ENCODE peak calls at places on chromosomes 11 and 22, in eight cellular contexts. O is GM06990; L is SW 1271; T is posterior vena cava; X is frontal cortex; V is iris pigment epithelial cell; H is activated naive CD8-positive, alpha-beta T cell treated with anti-CD3 and anti-CD28 coated beads, Interleukin-2, amount 50 U/mL, for 24 hours; U is activated CD4-positive, alpha-beta T cell treated with anti-CD3 and anti-CD28 coated beads for 36 hours. I is an unnamed sample.
A peak's percentile ranks its signal among the peaks of the same experiment; 100 is the strongest.

GRCh38 chr11:16611395-16612233 is 126.8 kb upstream of the C11orf58 start:
- DNase-seq in T (no peak), H (no peak), X (no peak), V (no peak), L (no peak), U (no peak), O (no peak), I (no peak)

GRCh38 chr22:19629720-19630419 is 84.4 kb upstream of the SEPTIN5 start:
- DNase-seq in V (peak; percentile 72), L (peak; percentile 45), X (peak; percentile 91), O (peak; percentile 43), T (peak; percentile 93), H (peak; percentile 85), U (peak; percentile 93), I (peak; percentile 22)

GRCh38 chr11:23336961-23337360 is 476.7 kb upstream of the CCDC179 start:
- DNase-seq in O (no peak), X (no peak), U (no peak), V (peak; percentile 82), L (no peak), H (no peak), T (no peak), I (peak; percentile 46)

GRCh38 chr11:60995798-60996197 is 24.3 kb downstream of the CD6 start:
- DNase-seq in X (no peak), U (no peak), O (no peak), V (no peak), H (no peak), L (no peak), T (peak; percentile 42), I (no peak)

GRCh38 chr11:109522116-109522755 is 100.2 kb downstream of the C11orf87 start:
- DNase-seq in V (no peak), T (no peak), L (no peak), H (no peak), O (no peak), U (no peak), X (no peak), I (no peak)

GRCh38 chr11:120236169-120237107 is 3.5 kb upstream of the POU2F3 start:
- DNase-seq in X (no peak), U (no peak), L (no peak), V (no peak), O (no peak), H (no peak), T (no peak), I (peak; percentile 59)

GRCh38 chr11:2703487-2704141 is 3.8 kb upstream of the KCNQ1OT1 start:
- DNase-seq in V (peak; percentile 20), U (no peak), X (no peak), T (peak; percentile 73), O (no peak), L (no peak), H (no peak), I (no peak)

GRCh38 chr22:23270212-23270733 is 90.0 kb downstream of the BCR start:
- DNase-seq in L (no peak), H (no peak), T (no peak), V (no peak), U (no peak), O (no peak), X (no peak), I (no peak)

GRCh38 chr11:36578458-36578857 is 10.7 kb downstream of the RAG1 start:
- DNase-seq in X (no peak), U (no peak), H (no peak), V (no peak), L (no peak), O (no peak), T (no peak), I (peak; percentile 6)

GRCh38 chr22:19658057-19658966 is 56.0 kb upstream of the SEPTIN5 start:
- DNase-seq in V (no peak), T (peak; percentile 60), X (no peak), U (no peak), H (no peak), O (no peak), L (no peak), I (no peak)

GRCh38 chr22:28977481-28977971 is 84.1 kb downstream of the C22orf31 start:
- DNase-seq in X (no peak), V (peak; percentile 58), L (no peak), H (no peak), O (no peak), U (no peak), T (no peak), I (peak; percentile 51)

GRCh38 chr22:24758164-24758799 is 16.2 kb downstream of the PIWIL3 start:
- DNase-seq in U (peak; percentile 76), X (peak; percentile 53), V (peak; percentile 47), T (no peak), O (no peak), L (peak; percentile 12), H (peak; percentile 63), I (peak; percentile 2)

GRCh38 chr22:30201970-30202369 is 44.6 kb downstream of the LIF start:
- DNase-seq in L (no peak), T (no peak), X (no peak), U (no peak), H (no peak), O (no peak), V (peak; percentile 94), I (peak; percentile 84)

GRCh38 chr11:120784566-120785251 is 239.2 kb upstream of the TBCEL start:
- DNase-seq in T (no peak), U (no peak), V (no peak), H (no peak), L (no peak), O (no peak), X (no peak), I (no peak)

GRCh38 chr11:11011617-11012016 is 153.8 kb upstream of the ZBED5 start:
- DNase-seq in H (no peak), X (no peak), L (no peak), U (no peak), T (no peak), O (no peak), V (no peak), I (no peak)

GRCh38 chr22:49801391-49802060 is 26.1 kb downstream of the BRD1 start:
- DNase-seq in T (no peak), X (no peak), H (no peak), L (no peak), O (no peak), V (no peak), U (no peak), I (no peak)

GRCh38 chr22:47030881-47031627 is 268.6 kb downstream of the TBC1D22A start:
- DNase-seq in O (no peak), H (no peak), V (no peak), T (peak; percentile 82), U (no peak), X (no peak), L (no peak), I (no peak)

GRCh38 chr11:119599864-119600593 is 129.0 kb downstream of the NECTIN1 start:
- DNase-seq in L (no peak), X (no peak), U (no peak), V (no peak), O (no peak), H (no peak), T (peak; percentile 10), I (no peak)

GRCh38 chr22:50284479-50284878 is 14.3 kb upstream of the MAPK11 start:
- DNase-seq in T (no peak), U (no peak), X (no peak), H (no peak), O (no peak), L (no peak), V (no peak), I (no peak)

GRCh38 chr11:702731-703461 is 3.1 kb upstream of the EPS8L2 start:
- DNase-seq in T (no peak), L (peak; percentile 61), O (no peak), X (no peak), H (no peak), V (no peak), U (no peak), I (no peak)

GRCh38 chr11:3227568-3228444 is 4.4 kb downstream of the MRGPRE start:
- DNase-seq in T (peak; percentile 79), O (no peak), L (no peak), X (peak; percentile 3), U (no peak), H (no peak), V (no peak), I (no peak)

GRCh38 chr22:37569009-37569920 is 9.0 kb downstream of the CDC42EP1 start:
- DNase-seq in U (no peak), X (peak; percentile 51), H (no peak), L (no peak), T (no peak), O (no peak), V (no peak), I (no peak)

GRCh38 chr11:108663154-108663877 is 1.6 kb upstream of the DDX10 start:
- DNase-seq in L (no peak), H (no peak), O (peak; percentile 28), V (no peak), X (no peak), U (no peak), T (no peak), I (no peak)

GRCh38 chr22:46436595-46437163 is 100.7 kb downstream of the CELSR1 start:
- DNase-seq in V (peak; percentile 51), T (no peak), H (no peak), O (no peak), U (no peak), X (no peak), L (no peak), I (peak; percentile 76)

GRCh38 chr11:69899957-69900821 is 81.0 kb upstream of the FGF3 start:
- DNase-seq in O (no peak), U (no peak), L (no peak), V (peak; percentile 20), T (peak; percentile 82), X (no peak), H (no peak), I (peak; percentile 12)

GRCh38 chr11:9269492-9270030 is 4.4 kb upstream of the DENND5A start:
- DNase-seq in L (no peak), H (no peak), T (no peak), V (no peak), O (no peak), X (no peak), U (no peak), I (no peak)

GRCh38 chr22:21866821-21867527 is 471 bp downstream of the MAPK1 start:
- DNase-seq in U (peak; percentile 60), H (peak; percentile 46), X (no peak), O (peak; percentile 55), V (peak; percentile 35), T (no peak), L (no peak), I (no peak)

GRCh38 chr11:12224537-12224893 is 114.1 kb downstream of the MICAL2 start:
- DNase-seq in O (peak; percentile 62), H (peak; percentile 91), L (peak; percentile 93), V (peak; percentile 81), U (peak; percentile 96), T (peak; percentile 96), X (no peak), I (peak; percentile 96)

GRCh38 chr22:39656495-39657490 is 86.2 kb downstream of the CACNA1I start:
- DNase-seq in O (no peak), X (no peak), U (no peak), L (no peak), V (no peak), T (no peak), H (no peak), I (no peak)

I was measured in astrocyte.